ENCODE peak calls at places on chromosomes 5 and 9, in five cellular contexts. One of them, this sample, is unnamed.

GRCh38 chr5:130289132-130290088 is 385.1 kb downstream of the CHSY3 start:
- DNase-seq in NCI-H1092: no peak
- DNase-seq in endothelial cell: no peak
- DNase-seq in GM20000: no peak
- DNase-seq in Karpas-422: no peak
- DNase-seq in this sample: no peak

GRCh38 chr5:146706321-146706972 is 172.1 kb downstream of the PPP2R2B start:
- DNase-seq in NCI-H1092: no peak
- DNase-seq in endothelial cell: no peak
- DNase-seq in GM20000: no peak
- DNase-seq in Karpas-422: no peak
- DNase-seq in this sample: no peak

GRCh38 chr9:127277099-127277498 is 12.5 kb downstream of the GARNL3 start:
- DNase-seq in NCI-H1092: no peak
- DNase-seq in endothelial cell: no peak
- DNase-seq in GM20000: peak; percentile 22
- DNase-seq in Karpas-422: no peak
- DNase-seq in this sample: no peak

GRCh38 chr9:133687856-133688761 is 50.0 kb downstream of the SARDH start:
- DNase-seq in NCI-H1092: no peak
- DNase-seq in endothelial cell: no peak
- DNase-seq in GM20000: no peak
- DNase-seq in Karpas-422: no peak
- DNase-seq in this sample: no peak

GRCh38 chr5:158857376-158857775 is 242.3 kb downstream of the EBF1 start:
- DNase-seq in NCI-H1092: no peak
- DNase-seq in endothelial cell: no peak
- DNase-seq in GM20000: no peak
- DNase-seq in Karpas-422: no peak
- DNase-seq in this sample: no peak

GRCh38 chr5:34804913-34805312 is 34.1 kb upstream of the TTC23L start:
- DNase-seq in NCI-H1092: no peak
- DNase-seq in endothelial cell: no peak
- DNase-seq in GM20000: no peak
- DNase-seq in Karpas-422: no peak
- DNase-seq in this sample: no peak

GRCh38 chr5:178152491-178153444 is 917 bp downstream of the NHP2 start:
- DNase-seq in NCI-H1092: no peak
- DNase-seq in endothelial cell: no peak
- DNase-seq in GM20000: no peak
- DNase-seq in Karpas-422: no peak
- DNase-seq in this sample: no peak

GRCh38 chr9:4796988-4797956 is 4.5 kb downstream of the RCL1 start:
- DNase-seq in NCI-H1092: no peak
- DNase-seq in endothelial cell: peak; percentile 28
- DNase-seq in GM20000: no peak
- DNase-seq in Karpas-422: peak; percentile 61
- DNase-seq in this sample: no peak

GRCh38 chr9:7042124-7042523 is 284.4 kb downstream of the KDM4C start:
- DNase-seq in NCI-H1092: no peak
- DNase-seq in endothelial cell: no peak
- DNase-seq in GM20000: no peak
- DNase-seq in Karpas-422: no peak
- DNase-seq in this sample: no peak

GRCh38 chr9:96417610-96418073 is 528 bp downstream of the ZNF367 start:
- DNase-seq in NCI-H1092: no peak
- DNase-seq in endothelial cell: peak; percentile 25
- DNase-seq in GM20000: no peak
- DNase-seq in Karpas-422: no peak
- DNase-seq in this sample: peak; percentile 25

GRCh38 chr5:81763294-81763928 is 12.5 kb upstream of the SSBP2 start:
- DNase-seq in NCI-H1092: no peak
- DNase-seq in endothelial cell: no peak
- DNase-seq in GM20000: no peak
- DNase-seq in Karpas-422: no peak
- DNase-seq in this sample: no peak

GRCh38 chr5:178069909-178070308 is 43.4 kb upstream of the N4BP3 start:
- DNase-seq in NCI-H1092: peak; percentile 15
- DNase-seq in endothelial cell: peak; percentile 71
- DNase-seq in GM20000: no peak
- DNase-seq in Karpas-422: peak; percentile 90
- DNase-seq in this sample: no peak

GRCh38 chr9:2340046-2340760 is 281.4 kb upstream of the VLDLR start:
- DNase-seq in NCI-H1092: no peak
- DNase-seq in endothelial cell: no peak
- DNase-seq in GM20000: no peak
- DNase-seq in Karpas-422: no peak
- DNase-seq in this sample: no peak

GRCh38 chr5:83277953-83278352 is 193.6 kb upstream of the VCAN start:
- DNase-seq in NCI-H1092: no peak
- DNase-seq in endothelial cell: no peak
- DNase-seq in GM20000: peak; percentile 6
- DNase-seq in Karpas-422: no peak
- DNase-seq in this sample: no peak

GRCh38 chr9:20307662-20308061 is 314.6 kb downstream of the MLLT3 start:
- DNase-seq in NCI-H1092: peak; percentile 6
- DNase-seq in endothelial cell: no peak
- DNase-seq in GM20000: no peak
- DNase-seq in Karpas-422: no peak
- DNase-seq in this sample: no peak

GRCh38 chr5:33049845-33050244 is 338.7 kb downstream of the NPR3 start:
- DNase-seq in NCI-H1092: no peak
- DNase-seq in endothelial cell: no peak
- DNase-seq in GM20000: no peak
- DNase-seq in Karpas-422: no peak
- DNase-seq in this sample: no peak

GRCh38 chr5:148961261-148962199 is 101.3 kb downstream of the SH3TC2 start:
- DNase-seq in NCI-H1092: no peak
- DNase-seq in endothelial cell: no peak
- DNase-seq in GM20000: no peak
- DNase-seq in Karpas-422: no peak
- DNase-seq in this sample: no peak

GRCh38 chr5:71475788-71476384 is 20.4 kb downstream of the BDP1 start:
- DNase-seq in NCI-H1092: no peak
- DNase-seq in endothelial cell: no peak
- DNase-seq in GM20000: peak; percentile 39
- DNase-seq in Karpas-422: peak; percentile 65
- DNase-seq in this sample: no peak

This sample was measured in progenitor cell of endocrine pancreas.